ENCODE peak calls at places on chromosomes 4 and X, in four cellular contexts. G is fibroblast of lung, N is progenitor cell of endocrine pancreas, J is suprapubic skin. T is an unnamed sample.

GRCh38 chrX:155747520-155747919 is 133.6 kb upstream of the VAMP7 start:
- DNase-seq in N (no peak), G (no peak), J (no peak), T (no peak)

GRCh38 chr4:109611045-109611616 is 51.1 kb downstream of the MCUB start:
- DNase-seq in J (no peak), N (no peak), G (no peak), T (no peak)

GRCh38 chrX:8037593-8038348 is 110.6 kb upstream of the PNPLA4 start:
- DNase-seq in N (no peak), J (no peak), G (peak; percentile 25), T (no peak)

GRCh38 chrX:8897259-8897658 is 96.1 kb upstream of the FAM9A start:
- DNase-seq in J (no peak), G (peak; percentile 42), N (no peak), T (no peak)

GRCh38 chr4:135838889-135839288 is 1637.3 kb upstream of the PABPC4L start:
- DNase-seq in N (no peak), G (peak; percentile 38), J (no peak), T (peak; percentile 66)

GRCh38 chr4:4854649-4855292 is 4.7 kb upstream of the MSX1 start:
- DNase-seq in J (no peak), N (no peak), G (no peak), T (no peak)

GRCh38 chr4:153521467-153521866 is 55.3 kb downstream of the TMEM131L start:
- DNase-seq in J (no peak), N (no peak), G (no peak), T (no peak)

GRCh38 chr4:118765399-118765798 is 70.5 kb downstream of the SEC24D start:
- DNase-seq in J (no peak), N (no peak), G (peak; percentile 98), T (peak; percentile 97)

GRCh38 chrX:26442340-26442739 is 226.4 kb downstream of the MAGEB5 start:
- DNase-seq in N (no peak), G (peak; percentile 40), J (no peak), T (no peak)

GRCh38 chr4:111454961-111455360 is 690.3 kb upstream of the FAM241A start:
- DNase-seq in J (no peak), G (no peak), N (no peak), T (no peak)

GRCh38 chr4:12881945-12882589 is 602.1 kb downstream of the RAB28 start:
- DNase-seq in N (no peak), G (no peak), J (no peak), T (no peak)

GRCh38 chr4:3221996-3222395 is 27.0 kb upstream of the MSANTD1 start:
- DNase-seq in G (no peak), N (no peak), J (no peak), T (no peak)

GRCh38 chr4:1492636-1493539 is 86.6 kb upstream of the NKX1-1 start:
- DNase-seq in J (peak; percentile 49), N (no peak), G (no peak), T (no peak)

GRCh38 chr4:151184523-151185458 is 85.4 kb downstream of the RPS3A start:
- DNase-seq in G (peak; percentile 90), J (no peak), N (no peak), T (no peak)

GRCh38 chrX:30039768-30040167 is 175.6 kb upstream of the MAGEB2 start:
- DNase-seq in J (no peak), G (peak; percentile 12), N (no peak), T (no peak)

GRCh38 chr4:73902038-73902637 is 32.9 kb downstream of the CXCL1 start:
- DNase-seq in N (no peak), J (no peak), G (no peak), T (no peak)

GRCh38 chr4:70703695-70704332 is 15.5 kb downstream of the UTP3 start:
- DNase-seq in N (no peak), G (peak; percentile 72), J (no peak), T (no peak)

GRCh38 chr4:159685406-159686092 is 582.7 kb downstream of the RAPGEF2 start:
- DNase-seq in J (no peak), N (no peak), G (no peak), T (peak; percentile 82)

GRCh38 chrX:138756234-138756633 is 44.7 kb upstream of the FGF13 start:
- DNase-seq in G (peak; percentile 62), J (no peak), N (peak; percentile 24), T (peak; percentile 61)

GRCh38 chr4:154491341-154491679 is 289 bp downstream of the DCHS2 start:
- DNase-seq in J (no peak), N (no peak), G (peak; percentile 31), T (no peak)

GRCh38 chrX:139877710-139878414 is 55.0 kb downstream of the ATP11C start:
- DNase-seq in J (no peak), N (no peak), G (peak; percentile 61), T (no peak)

GRCh38 chr4:76854858-76855257 is 43.1 kb downstream of the SOWAHB start:
- DNase-seq in J (no peak), G (no peak), N (no peak), T (no peak)

GRCh38 chr4:77599378-77599777 is 6.2 kb upstream of the CXCL13 start:
- DNase-seq in N (no peak), G (peak; percentile 60), J (no peak), T (no peak)

GRCh38 chr4:94457692-94458106 is 6.0 kb downstream of the PDLIM5 start:
- DNase-seq in G (peak; percentile 57), N (no peak), J (no peak), T (no peak)

GRCh38 chrX:86133761-86134160 is 14.5 kb upstream of the DACH2 start:
- DNase-seq in N (no peak), G (peak; percentile 43), J (no peak), T (peak; percentile 2)

GRCh38 chr4:152352645-152353116 is 183.2 kb downstream of the FBXW7 start:
- DNase-seq in N (no peak), J (no peak), G (peak; percentile 96), T (peak; percentile 88)

GRCh38 chrX:154365052-154365600 is 9.3 kb downstream of the FLNA start:
- DNase-seq in J (no peak), G (no peak), N (no peak), T (no peak)

GRCh38 chrX:150099316-150099715 is 161.0 kb upstream of the EOLA2 start:
- DNase-seq in N (no peak), G (no peak), J (no peak), T (no peak)

GRCh38 chr4:127140306-127140705 is 492.5 kb upstream of the INTU start:
- DNase-seq in J (no peak), N (no peak), G (peak; percentile 46), T (no peak)

GRCh38 chrX:9272166-9272565 is 192.7 kb upstream of the TBL1X start:
- DNase-seq in N (no peak), J (no peak), G (peak; percentile 79), T (no peak)

GRCh38 chrX:48478806-48479205 is 2.8 kb downstream of the FTSJ1 start:
- DNase-seq in J (no peak), G (no peak), N (no peak), T (no peak)

GRCh38 chrX:101252634-101253033 is 33.0 kb downstream of the DRP2 start:
- DNase-seq in G (no peak), J (no peak), N (no peak), T (no peak)

GRCh38 chr4:136103616-136104015 is 1428.7 kb downstream of the PCDH18 start:
- DNase-seq in N (no peak), J (no peak), G (no peak), T (peak; percentile 3)

GRCh38 chr4:149296503-149296902 is 519.1 kb downstream of the IQCM start:
- DNase-seq in N (no peak), J (no peak), G (no peak), T (no peak)

GRCh38 chrX:71214604-71215334 is 8.3 kb upstream of the GJB1 start:
- DNase-seq in J (no peak), G (no peak), N (peak; percentile 11), T (no peak)

GRCh38 chr4:152382057-152382785 is 153.7 kb downstream of the FBXW7 start:
- DNase-seq in G (peak; percentile 63), J (no peak), N (no peak), T (no peak)

GRCh38 chrX:94743478-94743877 is 1069.5 kb downstream of the FAM133A start:
- DNase-seq in N (no peak), J (no peak), G (no peak), T (no peak)

GRCh38 chrX:107102980-107103379 is 15.6 kb downstream of the RBM41 start:
- DNase-seq in J (no peak), N (no peak), G (peak; percentile 6), T (no peak)
- TF ChIP-seq CTCF in J (no peak), N (peak; percentile 10), G (no peak), T (no peak)

DNA sequence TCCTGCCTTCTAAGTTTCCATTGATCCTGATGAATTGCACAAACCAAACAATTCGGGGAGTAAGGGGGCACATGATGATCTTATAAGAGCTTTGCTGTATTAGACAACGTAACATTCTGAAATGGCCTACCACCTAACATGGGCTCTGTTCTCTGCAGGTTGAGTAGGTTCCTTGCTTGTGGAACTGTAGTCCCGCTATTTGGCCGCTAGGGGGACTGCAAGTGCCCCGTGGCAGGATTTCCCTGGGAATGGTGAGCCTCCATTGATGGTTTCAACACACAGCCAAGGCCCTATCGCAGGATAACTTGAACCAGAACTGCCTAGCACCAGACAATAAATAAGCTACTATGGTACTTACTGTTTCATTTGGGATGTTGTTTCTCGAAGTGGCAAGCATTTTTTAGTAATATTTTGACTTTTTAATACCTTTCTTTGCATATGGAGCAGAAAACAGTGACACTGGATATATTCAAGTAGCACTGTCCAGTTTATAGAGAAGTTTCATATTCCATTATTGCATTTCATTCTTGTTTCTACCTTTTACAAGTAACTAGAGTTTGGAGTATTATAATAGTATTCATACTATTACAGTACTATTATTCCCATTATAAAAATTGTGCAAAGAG is 11.9 kb downstream of the AR start:
- DNase-seq in G (peak; percentile 36), N (no peak), J (no peak), T (no peak)
- TF ChIP-seq CTCF in G (peak; percentile 59), N (peak; percentile 67), J (peak; percentile 61), T (peak; percentile 75)

GRCh38 chr4:177546745-177547144 is 104.5 kb upstream of the AGA start:
- DNase-seq in G (peak; percentile 18), J (no peak), N (no peak), T (no peak)
- TF ChIP-seq CTCF in G (no peak), J (no peak), N (no peak), T (no peak)

GRCh38 chrX:19906293-19906692 is 18.9 kb upstream of the SH3KBP1 start:
- DNase-seq in G (no peak), N (no peak), J (no peak), T (no peak)

GRCh38 chrX:19909761-19910160 is 22.4 kb upstream of the SH3KBP1 start:
- DNase-seq in J (no peak), N (no peak), G (no peak), T (no peak)

GRCh38 chrX:19902110-19902509 is 14.7 kb upstream of the SH3KBP1 start:
- DNase-seq in N (no peak), G (no peak), J (no peak), T (no peak)

GRCh38 chrX:19907794-19908193 is 20.4 kb upstream of the SH3KBP1 start:
- DNase-seq in N (no peak), G (no peak), J (no peak), T (no peak)

DNA sequence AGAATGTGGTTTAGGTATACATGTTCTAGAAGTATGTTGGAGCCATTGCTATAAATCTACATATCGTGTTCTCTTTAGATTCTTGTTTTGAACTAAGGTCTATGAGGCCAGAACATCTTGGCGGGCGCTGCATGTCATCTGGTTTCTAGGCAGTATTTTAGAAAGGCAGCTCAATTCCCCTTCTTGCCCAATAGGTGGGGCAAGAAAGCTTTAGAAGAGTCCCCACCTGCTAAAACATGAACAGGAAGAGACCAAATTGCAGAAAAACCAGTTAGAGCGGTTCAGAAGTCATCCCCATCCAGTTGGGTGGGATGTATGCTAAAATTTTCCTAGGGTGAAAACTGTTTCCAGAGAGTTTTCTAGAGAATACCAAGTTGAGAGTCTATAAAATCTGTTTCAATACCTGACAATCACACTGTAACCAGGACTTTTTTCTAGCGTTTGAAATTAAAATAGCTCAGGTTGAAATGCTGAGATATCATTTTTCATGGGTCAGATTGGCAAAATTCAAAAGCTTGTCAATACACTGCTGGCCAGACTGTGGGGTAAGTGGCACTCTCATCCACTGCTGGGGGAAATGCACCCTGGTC is 17.5 kb upstream of the SH3KBP1 start:
- DNase-seq in J (no peak), G (peak; percentile 67), N (no peak), T (peak; percentile 16)
- TF ChIP-seq CTCF in J (peak; percentile 62), G (peak; percentile 60), N (peak; percentile 64), T (peak; percentile 79)